ENCODE peak calls at places on chromosomes 1 and 21, in four cellular contexts. One of them, this sample, is unnamed.

GRCh38 chr1:221987860-221988520 is 246.1 kb upstream of the DUSP10 start:
- DNase-seq in GM23338: no peak
- DNase-seq in K562: peak; percentile 76
- DNase-seq in HepG2: peak; percentile 9
- DNase-seq in this sample: no peak

GRCh38 chr1:223683586-223684487 is 18.3 kb upstream of the CAPN8 start:
- DNase-seq in GM23338: peak; percentile 84
- DNase-seq in K562: peak; percentile 63
- DNase-seq in HepG2: no peak
- DNase-seq in this sample: peak; percentile 77

GRCh38 chr1:27554293-27554692 is 49.7 kb downstream of the AHDC1 start:
- DNase-seq in GM23338: no peak
- DNase-seq in K562: no peak
- DNase-seq in HepG2: peak; percentile 67
- DNase-seq in this sample: no peak

GRCh38 chr1:2596530-2597333 is 10.2 kb downstream of the PRXL2B start:
- DNase-seq in GM23338: no peak
- DNase-seq in K562: no peak
- DNase-seq in HepG2: no peak
- DNase-seq in this sample: no peak

GRCh38 chr1:26459573-26460031 is 12.6 kb upstream of the HMGN2 start:
- DNase-seq in GM23338: no peak
- DNase-seq in K562: no peak
- DNase-seq in HepG2: no peak
- DNase-seq in this sample: no peak

GRCh38 chr1:231423648-231424047 is 1.6 kb upstream of the EGLN1 start:
- DNase-seq in GM23338: no peak
- DNase-seq in K562: no peak
- DNase-seq in HepG2: peak; percentile 94
- DNase-seq in this sample: no peak

GRCh38 chr1:169899519-169900217 is 6.0 kb upstream of the SCYL3 start:
- DNase-seq in GM23338: no peak
- DNase-seq in K562: no peak
- DNase-seq in HepG2: no peak
- DNase-seq in this sample: no peak

GRCh38 chr1:40373323-40374283 is at the start of gene SMAP2:
- DNase-seq in GM23338: peak; percentile 98
- DNase-seq in K562: peak; percentile 100
- DNase-seq in HepG2: peak; percentile 91
- DNase-seq in this sample: peak; percentile 97

GRCh38 chr21:17371470-17371869 is 141.4 kb upstream of the CXADR start:
- DNase-seq in GM23338: peak; percentile 4
- DNase-seq in K562: no peak
- DNase-seq in HepG2: no peak
- DNase-seq in this sample: no peak

GRCh38 chr1:26156285-26157038 is 2.4 kb upstream of the FAM110D start:
- DNase-seq in GM23338: peak; percentile 82
- DNase-seq in K562: peak; percentile 46
- DNase-seq in HepG2: no peak
- DNase-seq in this sample: peak; percentile 69

GRCh38 chr1:930633-931138 is 7.0 kb downstream of the SAMD11 start:
- DNase-seq in GM23338: no peak
- DNase-seq in K562: no peak
- DNase-seq in HepG2: no peak
- DNase-seq in this sample: no peak

GRCh38 chr1:53134961-53135734 is 7.3 kb downstream of the SLC1A7 start:
- DNase-seq in GM23338: no peak
- DNase-seq in K562: peak; percentile 49
- DNase-seq in HepG2: no peak
- DNase-seq in this sample: no peak

GRCh38 chr1:233959971-233960710 is 55.7 kb downstream of the SLC35F3 start:
- DNase-seq in GM23338: no peak
- DNase-seq in K562: no peak
- DNase-seq in HepG2: no peak
- DNase-seq in this sample: no peak

GRCh38 chr1:101136739-101137138 is 100.1 kb upstream of the S1PR1 start:
- DNase-seq in GM23338: peak; percentile 50
- DNase-seq in K562: no peak
- DNase-seq in HepG2: peak; percentile 73
- DNase-seq in this sample: no peak

GRCh38 chr1:109277434-109278204 is 5.3 kb downstream of the PSRC1 start:
- DNase-seq in GM23338: peak; percentile 89
- DNase-seq in K562: peak; percentile 91
- DNase-seq in HepG2: peak; percentile 86
- DNase-seq in this sample: peak; percentile 91

GRCh38 chr21:26761174-26761915 is 83.9 kb downstream of the ADAMTS1 start:
- DNase-seq in GM23338: no peak
- DNase-seq in K562: no peak
- DNase-seq in HepG2: no peak
- DNase-seq in this sample: no peak

GRCh38 chr1:173562813-173563212 is 40.1 kb downstream of the SLC9C2 start:
- DNase-seq in GM23338: peak; percentile 58
- DNase-seq in K562: peak; percentile 35
- DNase-seq in HepG2: peak; percentile 3
- DNase-seq in this sample: peak; percentile 27

GRCh38 chr1:104132386-104132973 is 382.8 kb downstream of the AMY1C start:
- DNase-seq in GM23338: peak; percentile 75
- DNase-seq in K562: no peak
- DNase-seq in HepG2: peak; percentile 28
- DNase-seq in this sample: no peak

GRCh38 chr1:195516036-195516435 is 1092.2 kb downstream of the KCNT2 start:
- DNase-seq in GM23338: no peak
- DNase-seq in K562: no peak
- DNase-seq in HepG2: no peak
- DNase-seq in this sample: no peak

GRCh38 chr1:199056721-199057120 is 417.9 kb downstream of the PTPRC start:
- DNase-seq in GM23338: no peak
- DNase-seq in K562: no peak
- DNase-seq in HepG2: no peak
- DNase-seq in this sample: no peak

GRCh38 chr1:171948491-171948890 is 107.2 kb downstream of the DNM3 start:
- DNase-seq in GM23338: peak; percentile 24
- DNase-seq in K562: no peak
- DNase-seq in HepG2: no peak
- DNase-seq in this sample: no peak

GRCh38 chr1:22685675-22686074 is 25.0 kb upstream of the EPHB2 start:
- DNase-seq in GM23338: no peak
- DNase-seq in K562: no peak
- DNase-seq in HepG2: no peak
- DNase-seq in this sample: no peak

GRCh38 chr1:234871039-234871709 is 257.5 kb downstream of the TOMM20 start:
- DNase-seq in GM23338: no peak
- DNase-seq in K562: no peak
- DNase-seq in HepG2: no peak
- DNase-seq in this sample: no peak

GRCh38 chr1:37764888-37765441 is at the start of gene EPHA10:
- DNase-seq in GM23338: peak; percentile 96
- DNase-seq in K562: no peak
- DNase-seq in HepG2: no peak
- DNase-seq in this sample: peak; percentile 91

GRCh38 chr1:160546942-160547341 is 23.9 kb upstream of the SLAMF6 start:
- DNase-seq in GM23338: no peak
- DNase-seq in K562: no peak
- DNase-seq in HepG2: no peak
- DNase-seq in this sample: no peak
- TF ChIP-seq CREB1 in GM23338: no peak
- TF ChIP-seq CREB1 in K562: no peak
- TF ChIP-seq CREB1 in HepG2: no peak
- TF ChIP-seq CREB1 in this sample: no peak

GRCh38 chr1:202994756-202995155 is 12.4 kb upstream of the TMEM183A start:
- DNase-seq in GM23338: no peak
- DNase-seq in K562: no peak
- DNase-seq in HepG2: no peak
- DNase-seq in this sample: no peak

GRCh38 chr1:203000217-203000944 is 6.8 kb upstream of the TMEM183A start:
- DNase-seq in GM23338: no peak
- DNase-seq in K562: no peak
- DNase-seq in HepG2: no peak
- DNase-seq in this sample: no peak

GRCh38 chr1:203002951-203003350 is 4.2 kb upstream of the TMEM183A start:
- DNase-seq in GM23338: no peak
- DNase-seq in K562: no peak
- DNase-seq in HepG2: no peak
- DNase-seq in this sample: no peak

GRCh38 chr1:203001986-203002385 is 5.2 kb upstream of the TMEM183A start:
- DNase-seq in GM23338: no peak
- DNase-seq in K562: no peak
- DNase-seq in HepG2: peak; percentile 62
- DNase-seq in this sample: no peak

GRCh38 chr1:202998836-202999750 is 8.1 kb upstream of the TMEM183A start:
- DNase-seq in GM23338: peak; percentile 85
- DNase-seq in K562: peak; percentile 49
- DNase-seq in HepG2: peak; percentile 47
- DNase-seq in this sample: peak; percentile 53
- TF ChIP-seq CREB1 in GM23338: no peak
- TF ChIP-seq CREB1 in K562: no peak
- TF ChIP-seq CREB1 in HepG2: no peak
- TF ChIP-seq CREB1 in this sample: no peak

GRCh38 chr1:153507926-153508583 is 27.7 kb downstream of the S100A6 start:
- DNase-seq in GM23338: no peak
- DNase-seq in K562: no peak
- DNase-seq in HepG2: no peak
- DNase-seq in this sample: no peak
- TF ChIP-seq CREB1 in GM23338: no peak
- TF ChIP-seq CREB1 in K562: no peak
- TF ChIP-seq CREB1 in HepG2: no peak
- TF ChIP-seq CREB1 in this sample: no peak

GRCh38 chr1:155070721-155071556 is 7.4 kb downstream of the EFNA4 start:
- DNase-seq in GM23338: peak; percentile 95
- DNase-seq in K562: peak; percentile 87
- DNase-seq in HepG2: peak; percentile 72
- DNase-seq in this sample: peak; percentile 94
- TF ChIP-seq CREB1 in GM23338: peak; percentile 63
- TF ChIP-seq CREB1 in K562: peak; percentile 85
- TF ChIP-seq CREB1 in HepG2: no peak
- TF ChIP-seq CREB1 in this sample: no peak

DNA sequence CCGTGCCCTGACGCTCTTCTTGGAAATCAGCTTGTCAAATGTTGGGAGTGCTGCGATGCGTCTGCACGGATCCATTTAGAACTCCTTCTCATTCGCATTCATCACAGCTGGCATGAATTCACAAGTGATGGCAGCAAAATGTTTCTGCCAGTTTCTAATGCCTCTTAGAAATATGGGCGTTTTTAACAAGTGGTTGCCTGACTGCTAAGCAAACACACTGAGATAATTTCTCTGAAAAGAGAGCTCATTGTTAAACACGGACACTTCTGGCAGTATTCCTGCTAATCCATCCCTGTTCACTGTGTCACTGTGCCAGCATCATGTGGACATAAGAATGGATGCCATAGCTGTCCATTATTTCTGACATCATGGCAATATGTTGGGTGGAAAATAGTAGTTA is 132.0 kb upstream of the KCNJ6 start:
- DNase-seq in GM23338: no peak
- DNase-seq in K562: no peak
- DNase-seq in HepG2: no peak
- DNase-seq in this sample: no peak
- TF ChIP-seq CREB1 in GM23338: no peak
- TF ChIP-seq CREB1 in K562: no peak
- TF ChIP-seq CREB1 in HepG2: no peak
- TF ChIP-seq CREB1 in this sample: no peak

This sample was measured in WTC11.